ENCODE peak calls at places on chromosomes 13 and 19, in six cellular contexts. N is cardiac muscle cell, O is PC-3, U is testis, Z is K562, P is Caco-2. I is an unnamed sample.

GRCh38 chr13:52428295-52428694 is 22.1 kb downstream of the VPS36 start:
- DNase-seq in U (no peak), Z (peak; percentile 9), P (peak; percentile 55), N (no peak), O (peak; percentile 22), I (no peak)

GRCh38 chr13:80012281-80012680 is 328.6 kb downstream of the SPRY2 start:
- DNase-seq in Z (no peak), U (peak; percentile 15), O (peak; percentile 26), P (no peak), N (no peak), I (peak; percentile 8)

GRCh38 chr13:113990321-113990837 is 16.5 kb upstream of the C13orf46 start:
- DNase-seq in Z (no peak), N (no peak), O (no peak), U (peak; percentile 8), P (no peak), I (no peak)

GRCh38 chr13:59205501-59205900 is 958.2 kb downstream of the DIAPH3 start:
- DNase-seq in Z (no peak), P (no peak), U (no peak), O (no peak), N (no peak), I (no peak)

GRCh38 chr13:51278426-51279130 is 56.4 kb downstream of the FAM124A start:
- DNase-seq in Z (no peak), P (no peak), N (no peak), U (no peak), O (no peak), I (no peak)

GRCh38 chr13:71879129-71879535 is 12.1 kb upstream of the DACH1 start:
- DNase-seq in U (no peak), Z (no peak), O (peak; percentile 30), N (peak; percentile 59), P (peak; percentile 45), I (peak; percentile 68)

GRCh38 chr13:26484196-26484595 is 73.3 kb upstream of the WASF3 start:
- DNase-seq in O (no peak), P (no peak), Z (no peak), N (no peak), U (no peak), I (no peak)

GRCh38 chr13:44506719-44507118 is 69.4 kb downstream of the TSC22D1 start:
- DNase-seq in P (no peak), U (no peak), Z (no peak), N (no peak), O (no peak), I (no peak)

GRCh38 chr13:33577037-33577436 is 240.9 kb upstream of the RFC3 start:
- DNase-seq in P (no peak), O (no peak), U (no peak), Z (no peak), N (no peak), I (no peak)

DNA sequence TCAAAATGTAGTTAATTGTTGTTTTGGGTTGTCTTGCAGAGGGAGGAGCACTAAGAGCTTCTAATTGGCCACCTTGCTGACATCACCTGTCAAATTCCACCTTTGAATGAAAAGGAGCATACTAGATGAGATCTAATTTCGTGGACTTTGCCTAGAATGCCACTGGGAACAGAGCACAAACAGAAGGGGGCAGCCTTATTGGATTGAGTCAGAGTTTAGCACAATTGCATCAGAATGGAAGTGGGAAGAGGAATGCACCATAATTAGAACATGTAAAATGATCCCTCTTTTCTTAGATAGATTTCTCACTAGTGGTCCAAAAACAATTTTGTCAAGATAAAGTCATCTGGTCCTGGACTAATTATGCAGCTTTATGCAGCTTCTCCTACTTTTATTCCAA is 1552.2 kb downstream of the PCDH9 start:
- DNase-seq in U (no peak), P (no peak), Z (no peak), N (no peak), O (no peak), I (no peak)
- TF ChIP-seq CTCF in U (no peak), P (no peak), Z (no peak), N (peak; percentile 30), O (no peak), I (no peak)

GRCh38 chr13:23547000-23547590 is 23.1 kb upstream of the TNFRSF19 start:
- DNase-seq in N (no peak), Z (no peak), O (no peak), U (peak; percentile 41), P (no peak), I (no peak)
- H3K4me3 ChIP-seq in N (no peak overlapping the region), Z (no peak overlapping the region), O (no peak overlapping the region), U (peak overlapping the region; percentile 53), P (no peak overlapping the region), I (peak overlapping the region; percentile 36)

DNA sequence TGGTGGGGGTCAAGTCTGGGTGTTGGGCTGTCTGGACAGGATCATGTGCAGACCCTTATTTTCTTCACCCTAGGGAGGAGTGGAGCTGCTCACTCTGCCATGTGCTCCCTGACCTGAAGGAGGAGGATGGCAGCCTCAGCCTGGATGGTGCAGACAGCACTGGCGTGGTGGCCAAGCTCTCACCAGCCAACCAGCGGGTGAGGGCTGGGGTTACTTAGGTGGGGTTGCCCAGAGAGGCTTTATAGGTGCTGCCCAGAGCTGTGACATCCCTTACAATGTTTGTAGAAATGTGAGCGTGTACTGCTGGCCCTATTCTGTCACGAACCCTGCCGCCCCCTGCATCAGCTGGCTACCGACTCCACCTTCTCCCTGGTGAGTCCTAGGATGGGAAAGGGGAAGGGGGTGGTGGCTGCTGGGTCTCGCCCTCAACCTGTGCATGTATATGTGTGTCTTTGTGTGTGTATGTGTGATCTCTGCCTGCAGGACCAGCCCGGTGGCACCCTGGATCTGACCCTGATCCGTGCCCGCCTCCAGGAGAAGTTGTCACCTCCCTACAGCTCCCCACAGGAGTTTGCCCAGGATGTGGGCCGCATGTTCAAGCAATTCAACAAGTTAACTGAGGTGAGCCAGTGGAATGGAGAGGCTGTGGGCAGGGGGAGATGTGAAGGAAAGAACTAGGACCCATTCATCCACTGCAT is 5.1 kb downstream of the CHMP2A start:
- DNase-seq in U (no peak), O (no peak), Z (no peak), N (no peak), P (no peak), I (no peak)
- TF ChIP-seq CTCF in U (no peak), O (no peak), Z (no peak), N (no peak), P (no peak), I (no peak)

GRCh38 chr13:27919299-27919933 is 384 bp upstream of the PDX1 start:
- DNase-seq in U (no peak), O (no peak), Z (peak; percentile 64), P (no peak), N (no peak), I (peak; percentile 38)
- H3K4me3 ChIP-seq in U (no peak overlapping the region), O (no peak overlapping the region), Z (no peak overlapping the region), P (peak overlapping the region; percentile 83), N (peak overlapping the region; percentile 34), I (no peak overlapping the region)

GRCh38 chr19:50449236-50449899 is 16.7 kb downstream of the MYBPC2 start:
- DNase-seq in U (no peak), Z (no peak), O (peak; percentile 21), P (no peak), N (no peak), I (no peak)
- TF ChIP-seq CTCF in U (no peak), Z (no peak), O (no peak), P (no peak), N (no peak), I (no peak)

DNA sequence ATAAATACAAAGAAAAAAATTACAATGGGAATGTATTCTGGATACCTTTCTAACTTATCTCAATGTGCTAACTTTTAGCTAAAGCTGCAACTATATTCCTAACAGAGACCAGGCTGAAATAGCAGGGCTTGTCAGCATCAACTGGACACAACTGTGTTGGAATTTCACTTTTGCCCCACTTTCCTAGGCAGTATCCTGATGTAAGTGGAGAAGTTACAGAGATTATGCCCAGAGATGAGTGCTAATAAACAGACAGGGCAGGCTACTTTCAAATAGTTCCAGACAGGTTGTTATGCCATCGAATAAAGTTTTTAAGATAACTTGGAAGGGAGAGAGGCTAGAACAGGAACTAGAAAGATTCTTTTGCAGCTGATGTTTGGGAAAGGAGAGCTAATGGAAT is 201.9 kb downstream of the KCTD12 start:
- DNase-seq in N (no peak), Z (no peak), P (no peak), U (no peak), O (no peak), I (no peak)
- H3K4me3 ChIP-seq in N (no peak overlapping the region), Z (no peak overlapping the region), P (no peak overlapping the region), U (no peak overlapping the region), O (no peak overlapping the region), I (no peak overlapping the region)

GRCh38 chr13:40666058-40666904 is at the start of gene FOXO1:
- DNase-seq in P (peak; percentile 97), Z (peak; percentile 96), U (peak; percentile 89), O (peak; percentile 78), N (peak; percentile 91), I (peak; percentile 95)

GRCh38 chr13:40664100-40665060 is 2.1 kb downstream of the FOXO1 start:
- DNase-seq in Z (peak; percentile 50), P (peak; percentile 84), O (peak; percentile 49), N (peak; percentile 70), U (peak; percentile 83), I (peak; percentile 90)

GRCh38 chr13:40666905-40667621 is 622 bp upstream of the FOXO1 start:
- DNase-seq in N (peak; percentile 86), O (peak; percentile 16), U (peak; percentile 51), P (peak; percentile 25), Z (peak; percentile 57), I (no peak)

GRCh38 chr13:40665754-40666057 is 735 bp downstream of the FOXO1 start:
- DNase-seq in N (no peak), P (no peak), Z (peak; percentile 19), O (peak; percentile 13), U (no peak), I (no peak)

DNA sequence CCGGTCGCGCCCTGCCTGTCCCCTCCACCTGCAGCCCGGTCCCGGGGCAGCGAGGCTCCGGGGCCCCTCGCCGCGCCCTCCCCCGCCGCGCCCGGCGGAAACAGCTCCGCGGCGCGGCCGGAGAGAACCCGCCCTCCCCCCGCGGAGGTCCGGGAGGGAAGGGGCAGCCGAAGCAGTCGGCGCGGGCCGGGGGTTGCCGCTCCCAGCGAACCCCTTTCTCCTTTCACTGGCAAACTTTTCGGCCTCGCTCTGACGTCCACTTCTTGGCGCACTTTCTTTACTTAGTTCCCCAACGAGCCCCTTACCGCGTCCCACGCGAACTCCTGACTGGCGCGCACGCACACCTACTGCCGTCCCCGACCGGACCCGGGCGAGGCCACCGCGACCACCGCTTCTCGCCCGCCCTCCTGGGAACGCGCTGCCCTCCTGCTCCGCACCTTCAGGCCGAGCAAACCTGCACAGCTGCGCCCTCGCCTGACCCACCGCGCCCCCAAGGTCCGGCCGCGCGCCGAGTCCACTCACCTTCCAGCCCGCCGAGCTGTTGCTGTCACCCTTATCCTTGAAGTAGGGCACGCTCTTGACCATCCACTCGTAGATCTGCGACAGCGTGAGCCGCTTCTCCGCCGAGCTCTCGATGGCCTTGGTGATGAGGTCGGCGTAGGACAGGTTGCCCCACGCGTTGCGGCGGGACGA is 1.2 kb downstream of the FOXO1 start:
- DNase-seq in N (peak; percentile 68), P (peak; percentile 69), U (peak; percentile 38), O (peak; percentile 26), Z (peak; percentile 36), I (peak; percentile 65)
- TF ChIP-seq CTCF in N (peak; percentile 4), P (no peak), U (no peak), O (no peak), Z (no peak), I (no peak)

GRCh38 chr13:32456591-32456990 is 28.7 kb upstream of the N4BP2L1 start:
- DNase-seq in U (no peak), N (no peak), P (no peak), O (no peak), Z (no peak), I (no peak)
- H3K4me3 ChIP-seq in U (no peak overlapping the region), N (no peak overlapping the region), P (no peak overlapping the region), O (no peak overlapping the region), Z (no peak overlapping the region), I (no peak overlapping the region)

GRCh38 chr13:50189450-50189849 is 174.2 kb downstream of the KCNRG start:
- DNase-seq in N (no peak), Z (peak; percentile 11), O (no peak), U (no peak), P (no peak), I (peak; percentile 5)
- TF ChIP-seq CTCF in N (no peak), Z (peak; percentile 59), O (no peak), U (no peak), P (no peak), I (no peak)